ENCODE peak calls at places on chromosomes 13 and 19, in nine cellular contexts. One of them, this sample, is unnamed.

GRCh38 chr19:38409631-38410133 is 6.8 kb downstream of the FAM98C start:
- DNase-seq in tibial nerve: no peak
- DNase-seq in AG09319: no peak
- DNase-seq in HFFc6: no peak
- DNase-seq in activated CD8-positive, alpha-beta memory T cell treated with anti-CD3 and anti-CD28 coated beads for 4 hours: no peak
- DNase-seq in ELF-1: no peak
- DNase-seq in HFF-Myc: no peak
- DNase-seq in lung microvascular endothelial cell: no peak
- DNase-seq in heart left ventricle: no peak
- DNase-seq in this sample: no peak

GRCh38 chr13:110422913-110423688 is 116.0 kb downstream of the COL4A2 start:
- DNase-seq in ELF-1: no peak
- DNase-seq in HFFc6: no peak
- DNase-seq in AG09319: no peak
- DNase-seq in activated CD8-positive, alpha-beta memory T cell treated with anti-CD3 and anti-CD28 coated beads for 4 hours: no peak
- DNase-seq in HFF-Myc: no peak
- DNase-seq in heart left ventricle: no peak
- DNase-seq in lung microvascular endothelial cell: peak; percentile 73
- DNase-seq in tibial nerve: no peak
- DNase-seq in this sample: no peak

GRCh38 chr13:77222000-77222690 is 104.7 kb downstream of the MYCBP2 start:
- DNase-seq in lung microvascular endothelial cell: no peak
- DNase-seq in tibial nerve: no peak
- DNase-seq in AG09319: no peak
- DNase-seq in activated CD8-positive, alpha-beta memory T cell treated with anti-CD3 and anti-CD28 coated beads for 4 hours: no peak
- DNase-seq in heart left ventricle: no peak
- DNase-seq in HFF-Myc: no peak
- DNase-seq in ELF-1: no peak
- DNase-seq in HFFc6: no peak
- DNase-seq in this sample: no peak

GRCh38 chr13:31503626-31504025 is 235.7 kb upstream of the RXFP2 start:
- DNase-seq in HFFc6: no peak
- DNase-seq in tibial nerve: no peak
- DNase-seq in ELF-1: no peak
- DNase-seq in lung microvascular endothelial cell: no peak
- DNase-seq in heart left ventricle: no peak
- DNase-seq in activated CD8-positive, alpha-beta memory T cell treated with anti-CD3 and anti-CD28 coated beads for 4 hours: no peak
- DNase-seq in AG09319: no peak
- DNase-seq in HFF-Myc: no peak
- DNase-seq in this sample: no peak

GRCh38 chr13:112785419-112785856 is 95.6 kb downstream of the ATP11A start:
- DNase-seq in ELF-1: no peak
- DNase-seq in AG09319: no peak
- DNase-seq in HFFc6: no peak
- DNase-seq in tibial nerve: no peak
- DNase-seq in HFF-Myc: no peak
- DNase-seq in heart left ventricle: no peak
- DNase-seq in activated CD8-positive, alpha-beta memory T cell treated with anti-CD3 and anti-CD28 coated beads for 4 hours: no peak
- DNase-seq in lung microvascular endothelial cell: no peak
- DNase-seq in this sample: no peak

GRCh38 chr13:76722782-76723181 is 163.4 kb downstream of the KCTD12 start:
- DNase-seq in ELF-1: no peak
- DNase-seq in tibial nerve: no peak
- DNase-seq in lung microvascular endothelial cell: no peak
- DNase-seq in AG09319: no peak
- DNase-seq in HFF-Myc: no peak
- DNase-seq in activated CD8-positive, alpha-beta memory T cell treated with anti-CD3 and anti-CD28 coated beads for 4 hours: no peak
- DNase-seq in heart left ventricle: no peak
- DNase-seq in HFFc6: no peak
- DNase-seq in this sample: no peak

GRCh38 chr19:10315335-10316214 is at the start of gene FDX2:
- DNase-seq in AG09319: peak; percentile 46
- DNase-seq in lung microvascular endothelial cell: peak; percentile 76
- DNase-seq in HFF-Myc: peak; percentile 63
- DNase-seq in activated CD8-positive, alpha-beta memory T cell treated with anti-CD3 and anti-CD28 coated beads for 4 hours: peak; percentile 87
- DNase-seq in HFFc6: peak; percentile 69
- DNase-seq in tibial nerve: peak; percentile 86
- DNase-seq in ELF-1: peak; percentile 87
- DNase-seq in heart left ventricle: peak; percentile 94
- DNase-seq in this sample: peak; percentile 61

GRCh38 chr13:97856001-97856675 is 97.3 kb upstream of the IPO5 start:
- DNase-seq in activated CD8-positive, alpha-beta memory T cell treated with anti-CD3 and anti-CD28 coated beads for 4 hours: no peak
- DNase-seq in heart left ventricle: peak; percentile 68
- DNase-seq in ELF-1: peak; percentile 36
- DNase-seq in tibial nerve: peak; percentile 34
- DNase-seq in lung microvascular endothelial cell: no peak
- DNase-seq in HFF-Myc: no peak
- DNase-seq in HFFc6: no peak
- DNase-seq in AG09319: no peak
- DNase-seq in this sample: no peak

GRCh38 chr13:26831336-26831908 is 70.8 kb upstream of the GPR12 start:
- DNase-seq in HFF-Myc: no peak
- DNase-seq in AG09319: no peak
- DNase-seq in tibial nerve: no peak
- DNase-seq in ELF-1: no peak
- DNase-seq in lung microvascular endothelial cell: no peak
- DNase-seq in HFFc6: no peak
- DNase-seq in heart left ventricle: no peak
- DNase-seq in activated CD8-positive, alpha-beta memory T cell treated with anti-CD3 and anti-CD28 coated beads for 4 hours: no peak
- DNase-seq in this sample: peak; percentile 71

GRCh38 chr19:30649934-30650614 is 277.9 kb downstream of the ZNF536 start:
- DNase-seq in ELF-1: peak; percentile 31
- DNase-seq in AG09319: peak; percentile 22
- DNase-seq in HFF-Myc: peak; percentile 19
- DNase-seq in activated CD8-positive, alpha-beta memory T cell treated with anti-CD3 and anti-CD28 coated beads for 4 hours: no peak
- DNase-seq in lung microvascular endothelial cell: peak; percentile 62
- DNase-seq in heart left ventricle: no peak
- DNase-seq in HFFc6: peak; percentile 34
- DNase-seq in tibial nerve: peak; percentile 40
- DNase-seq in this sample: peak; percentile 92

GRCh38 chr13:26390203-26390602 is 136.3 kb downstream of the CDK8 start:
- DNase-seq in lung microvascular endothelial cell: peak; percentile 8
- DNase-seq in tibial nerve: no peak
- DNase-seq in activated CD8-positive, alpha-beta memory T cell treated with anti-CD3 and anti-CD28 coated beads for 4 hours: no peak
- DNase-seq in HFFc6: no peak
- DNase-seq in heart left ventricle: no peak
- DNase-seq in ELF-1: no peak
- DNase-seq in HFF-Myc: no peak
- DNase-seq in AG09319: no peak
- DNase-seq in this sample: no peak

GRCh38 chr13:112842931-112843391 is 126.1 kb upstream of the MCF2L start:
- DNase-seq in lung microvascular endothelial cell: no peak
- DNase-seq in HFFc6: no peak
- DNase-seq in tibial nerve: no peak
- DNase-seq in ELF-1: no peak
- DNase-seq in heart left ventricle: no peak
- DNase-seq in activated CD8-positive, alpha-beta memory T cell treated with anti-CD3 and anti-CD28 coated beads for 4 hours: no peak
- DNase-seq in AG09319: no peak
- DNase-seq in HFF-Myc: no peak
- DNase-seq in this sample: no peak

GRCh38 chr13:74061939-74062595 is 72.1 kb downstream of the KLF12 start:
- DNase-seq in lung microvascular endothelial cell: peak; percentile 61
- DNase-seq in activated CD8-positive, alpha-beta memory T cell treated with anti-CD3 and anti-CD28 coated beads for 4 hours: no peak
- DNase-seq in HFF-Myc: no peak
- DNase-seq in AG09319: peak; percentile 10
- DNase-seq in ELF-1: no peak
- DNase-seq in HFFc6: no peak
- DNase-seq in tibial nerve: peak; percentile 22
- DNase-seq in heart left ventricle: no peak
- DNase-seq in this sample: no peak

GRCh38 chr13:99464441-99464949 is 36.8 kb upstream of the TM9SF2 start:
- DNase-seq in HFF-Myc: peak; percentile 59
- DNase-seq in AG09319: no peak
- DNase-seq in heart left ventricle: no peak
- DNase-seq in lung microvascular endothelial cell: peak; percentile 7
- DNase-seq in tibial nerve: no peak
- DNase-seq in ELF-1: no peak
- DNase-seq in HFFc6: peak; percentile 46
- DNase-seq in activated CD8-positive, alpha-beta memory T cell treated with anti-CD3 and anti-CD28 coated beads for 4 hours: no peak
- DNase-seq in this sample: no peak

GRCh38 chr19:31648347-31648746 is 299.1 kb upstream of the TSHZ3 start:
- DNase-seq in ELF-1: no peak
- DNase-seq in tibial nerve: no peak
- DNase-seq in lung microvascular endothelial cell: no peak
- DNase-seq in HFFc6: no peak
- DNase-seq in activated CD8-positive, alpha-beta memory T cell treated with anti-CD3 and anti-CD28 coated beads for 4 hours: no peak
- DNase-seq in AG09319: no peak
- DNase-seq in heart left ventricle: no peak
- DNase-seq in HFF-Myc: no peak
- DNase-seq in this sample: no peak

GRCh38 chr19:46611791-46612190 is 10.7 kb downstream of the CALM3 start:
- DNase-seq in heart left ventricle: peak; percentile 55
- DNase-seq in tibial nerve: no peak
- DNase-seq in ELF-1: no peak
- DNase-seq in HFF-Myc: no peak
- DNase-seq in HFFc6: no peak
- DNase-seq in activated CD8-positive, alpha-beta memory T cell treated with anti-CD3 and anti-CD28 coated beads for 4 hours: no peak
- DNase-seq in lung microvascular endothelial cell: no peak
- DNase-seq in AG09319: no peak
- DNase-seq in this sample: no peak

GRCh38 chr19:47379398-47379938 is 30.4 kb downstream of the DHX34 start:
- DNase-seq in activated CD8-positive, alpha-beta memory T cell treated with anti-CD3 and anti-CD28 coated beads for 4 hours: no peak
- DNase-seq in ELF-1: no peak
- DNase-seq in HFFc6: no peak
- DNase-seq in tibial nerve: no peak
- DNase-seq in AG09319: no peak
- DNase-seq in heart left ventricle: no peak
- DNase-seq in HFF-Myc: no peak
- DNase-seq in lung microvascular endothelial cell: no peak
- DNase-seq in this sample: no peak

GRCh38 chr13:107370036-107370785 is 802.3 kb upstream of the ARGLU1 start:
- DNase-seq in tibial nerve: no peak
- DNase-seq in lung microvascular endothelial cell: peak; percentile 93
- DNase-seq in ELF-1: no peak
- DNase-seq in AG09319: no peak
- DNase-seq in activated CD8-positive, alpha-beta memory T cell treated with anti-CD3 and anti-CD28 coated beads for 4 hours: no peak
- DNase-seq in HFFc6: no peak
- DNase-seq in HFF-Myc: no peak
- DNase-seq in heart left ventricle: no peak
- DNase-seq in this sample: no peak